ENCODE peak calls at places on chromosomes 3 and 15, in seven cellular contexts. F is GM23338, E is body of pancreas, X is NB4, A is HFFc6, B is Calu3, P is BE2C. O is an unnamed sample.

GRCh38 chr3:31295150-31295765 is 237.5 kb upstream of the STT3B start:
- DNase-seq in F (no peak), E (no peak), X (no peak), A (no peak), B (no peak), P (no peak), O (no peak)

GRCh38 chr3:54322354-54322753 is 200.0 kb downstream of the CACNA2D3 start:
- DNase-seq in F (no peak), E (peak; percentile 85), X (no peak), A (no peak), B (peak; percentile 83), P (no peak), O (no peak)

GRCh38 chr3:182969277-182969676 is 11.1 kb downstream of the DCUN1D1 start:
- DNase-seq in F (no peak), E (no peak), X (no peak), A (peak; percentile 62), B (no peak), P (no peak), O (no peak)

GRCh38 chr15:98776607-98777281 is 128.4 kb downstream of the IGF1R start:
- DNase-seq in F (no peak), E (peak; percentile 76), X (no peak), A (no peak), B (no peak), P (peak; percentile 51), O (no peak)

GRCh38 chr15:59437777-59438574 is at the start of gene FAM81A:
- DNase-seq in F (peak; percentile 82), E (peak; percentile 76), X (peak; percentile 60), A (peak; percentile 41), B (peak; percentile 81), P (peak; percentile 74), O (no peak)

GRCh38 chr15:63449711-63450110 is 54.7 kb upstream of the USP3 start:
- DNase-seq in F (peak; percentile 61), E (no peak), X (no peak), A (no peak), B (no peak), P (peak; percentile 79), O (no peak)

GRCh38 chr3:139202226-139202958 is 141.4 kb upstream of the MRPS22 start:
- DNase-seq in F (peak; percentile 85), E (peak; percentile 82), X (peak; percentile 78), A (no peak), B (peak; percentile 87), P (peak; percentile 39), O (no peak)

GRCh38 chr3:99895706-99896441 is 78.2 kb downstream of the CMSS1 start:
- DNase-seq in F (no peak), E (peak; percentile 17), X (peak; percentile 83), A (peak; percentile 92), B (no peak), P (no peak), O (peak; percentile 58)

GRCh38 chr3:182717216-182717615 is 76.1 kb upstream of the ATP11B start:
- DNase-seq in F (peak; percentile 51), E (no peak), X (no peak), A (no peak), B (no peak), P (no peak), O (no peak)

GRCh38 chr3:107953707-107954106 is 137.1 kb downstream of the CD47 start:
- DNase-seq in F (no peak), E (no peak), X (peak; percentile 73), A (no peak), B (no peak), P (no peak), O (no peak)

GRCh38 chr15:90037961-90038633 is 37.0 kb downstream of the ZNF710 start:
- DNase-seq in F (no peak), E (no peak), X (peak; percentile 57), A (no peak), B (no peak), P (no peak), O (peak; percentile 66)

GRCh38 chr15:70533931-70534742 is 229.2 kb downstream of the UACA start:
- DNase-seq in F (no peak), E (no peak), X (no peak), A (peak; percentile 66), B (no peak), P (no peak), O (no peak)

GRCh38 chr3:52299815-52300611 is 12.4 kb downstream of the GLYCTK start:
- DNase-seq in F (peak; percentile 50), E (peak; percentile 87), X (peak; percentile 90), A (peak; percentile 27), B (no peak), P (peak; percentile 34), O (peak; percentile 69)

GRCh38 chr3:185460719-185461350 is 38.0 kb downstream of the TMEM41A start:
- DNase-seq in F (peak; percentile 63), E (no peak), X (peak; percentile 19), A (peak; percentile 20), B (no peak), P (no peak), O (no peak)

GRCh38 chr3:124833710-124834332 is 53.3 kb downstream of the ITGB5 start:
- DNase-seq in F (no peak), E (no peak), X (no peak), A (no peak), B (no peak), P (no peak), O (no peak)

GRCh38 chr15:97502038-97502437 is 458.5 kb upstream of the ARRDC4 start:
- DNase-seq in F (no peak), E (no peak), X (no peak), A (no peak), B (no peak), P (no peak), O (no peak)

GRCh38 chr3:37074178-37074577 is 80.9 kb downstream of the MLH1 start:
- DNase-seq in F (no peak), E (no peak), X (no peak), A (peak; percentile 63), B (no peak), P (no peak), O (no peak)

GRCh38 chr15:58386641-58387040 is 45.1 kb upstream of the LIPC start:
- DNase-seq in F (no peak), E (no peak), X (no peak), A (no peak), B (no peak), P (no peak), O (no peak)

GRCh38 chr15:58384667-58385066 is 47.1 kb upstream of the LIPC start:
- DNase-seq in F (no peak), E (no peak), X (no peak), A (no peak), B (no peak), P (no peak), O (no peak)

GRCh38 chr15:58381696-58382095 is 50.1 kb upstream of the LIPC start:
- DNase-seq in F (no peak), E (no peak), X (no peak), A (no peak), B (no peak), P (no peak), O (no peak)

GRCh38 chr15:58386081-58386480 is 45.7 kb upstream of the LIPC start:
- DNase-seq in F (no peak), E (no peak), X (no peak), A (no peak), B (no peak), P (no peak), O (no peak)

GRCh38 chr15:58383876-58384275 is 47.9 kb upstream of the LIPC start:
- DNase-seq in F (peak; percentile 74), E (no peak), X (no peak), A (no peak), B (no peak), P (no peak), O (no peak)
- TF ChIP-seq CTCF in F (peak; percentile 37), E (no peak), X (no peak), A (no peak), B (no peak), P (peak; percentile 17), O (no peak)

DNA sequence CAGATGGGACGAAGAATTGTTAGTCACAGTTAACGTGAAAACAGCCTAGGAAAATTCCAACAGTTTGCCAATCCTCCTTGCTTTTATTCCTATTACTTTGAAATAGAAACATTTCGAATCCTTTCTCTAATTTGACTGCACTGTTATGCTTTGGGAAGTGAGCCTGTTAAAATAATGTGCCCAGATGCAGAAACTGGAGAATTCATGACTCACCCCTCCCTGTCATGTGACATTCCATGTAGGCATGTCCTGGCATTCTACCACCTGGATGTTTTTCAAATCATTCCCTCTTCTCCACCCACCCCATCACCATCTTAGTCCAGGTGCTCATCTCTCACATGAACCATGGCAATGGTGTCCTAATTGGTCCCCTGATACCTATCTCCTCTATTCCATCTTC is 107.3 kb downstream of the MINAR1 start:
- DNase-seq in F (no peak), E (no peak), X (no peak), A (no peak), B (no peak), P (no peak), O (no peak)
- TF ChIP-seq CTCF in F (no peak), E (no peak), X (no peak), A (no peak), B (no peak), P (no peak), O (no peak)

GRCh38 chr3:156106721-156107373 is 13.5 kb upstream of the KCNAB1 start:
- DNase-seq in F (peak; percentile 55), E (no peak), X (no peak), A (no peak), B (no peak), P (no peak), O (no peak)
- TF ChIP-seq CTCF in F (peak; percentile 45), E (no peak), X (no peak), A (no peak), B (no peak), P (peak; percentile 35), O (no peak)

GRCh38 chr15:101266034-101266433 is 11.3 kb downstream of the SELENOS start:
- DNase-seq in F (no peak), E (peak; percentile 23), X (no peak), A (no peak), B (no peak), P (no peak), O (no peak)

GRCh38 chr15:101272584-101272983 is 4.7 kb downstream of the SELENOS start:
- DNase-seq in F (no peak), E (no peak), X (no peak), A (no peak), B (no peak), P (peak; percentile 68), O (no peak)

GRCh38 chr15:101266787-101267186 is 10.5 kb downstream of the SELENOS start:
- DNase-seq in F (no peak), E (no peak), X (no peak), A (no peak), B (no peak), P (no peak), O (no peak)

GRCh38 chr15:101267320-101268104 is 9.8 kb downstream of the SELENOS start:
- DNase-seq in F (peak; percentile 63), E (peak; percentile 87), X (peak; percentile 29), A (peak; percentile 87), B (no peak), P (no peak), O (no peak)

GRCh38 chr15:101269479-101270223 is 7.6 kb downstream of the SELENOS start:
- DNase-seq in F (peak; percentile 69), E (peak; percentile 32), X (peak; percentile 48), A (peak; percentile 39), B (peak; percentile 32), P (peak; percentile 45), O (no peak)
- TF ChIP-seq CTCF in F (peak; percentile 55), E (no peak), X (peak; percentile 69), A (peak; percentile 67), B (peak; percentile 30), P (peak; percentile 68), O (no peak)

DNA sequence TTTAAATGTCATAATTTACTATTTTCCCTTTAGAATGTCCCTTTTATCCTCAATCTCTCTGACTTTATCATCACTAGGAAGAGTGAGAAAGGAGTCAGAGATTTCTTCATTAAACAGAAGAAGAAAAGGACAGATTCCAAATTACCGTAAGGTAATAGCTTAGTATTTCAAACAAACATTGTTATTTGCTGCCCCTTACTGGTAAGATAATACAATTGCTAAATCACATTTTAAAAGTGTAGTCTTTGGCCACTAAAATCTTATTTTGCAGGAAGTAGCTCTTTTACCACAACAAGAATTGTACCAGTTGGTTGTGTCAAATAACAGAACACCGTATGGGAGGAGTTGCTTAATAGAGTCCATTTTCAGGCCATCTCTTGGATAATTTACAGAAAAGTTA is 53.7 kb downstream of the CGGBP1 start:
- DNase-seq in F (peak; percentile 56), E (no peak), X (peak; percentile 37), A (peak; percentile 32), B (no peak), P (no peak), O (no peak)
- TF ChIP-seq CTCF in F (peak; percentile 57), E (no peak), X (no peak), A (peak; percentile 76), B (no peak), P (peak; percentile 27), O (peak; percentile 61)

O was measured in CD14-positive monocyte.